ENCODE peak calls at places on chromosomes 11 and 22, in five cellular contexts. E is AG04450, R is IMR-90, I is neuronal stem cell, A is mammary epithelial cell. L is an unnamed sample.

GRCh38 chr22:27809700-27810365 is 8.3 kb upstream of the MN1 start:
- DNase-seq in E (no peak), R (no peak), I (no peak), A (no peak), L (no peak)

GRCh38 chr22:22237521-22237920 is 7.1 kb upstream of the VPREB1 start:
- DNase-seq in E (no peak), R (no peak), I (no peak), A (no peak), L (peak)

GRCh38 chr11:58004664-58005063 is 19.0 kb upstream of the OR9Q1 start:
- DNase-seq in E (no peak), R (no peak), I (no peak), A (no peak), L (no peak)

GRCh38 chr11:76770642-76771445 is 12.3 kb upstream of the TSKU start:
- DNase-seq in E (peak), R (peak), I (no peak), A (peak), L (no peak)

GRCh38 chr22:49969751-49970527 is 9.4 kb downstream of the PIM3 start:
- DNase-seq in E (no peak), R (no peak), I (no peak), A (no peak), L (no peak)

GRCh38 chr11:102244681-102245409 is 72.4 kb upstream of the BIRC3 start:
- DNase-seq in E (no peak), R (peak), I (no peak), A (peak), L (no peak)

GRCh38 chr11:17496406-17496805 is 19.8 kb upstream of the ABCC8 start:
- DNase-seq in E (no peak), R (no peak), I (no peak), A (no peak), L (no peak)

GRCh38 chr22:31295831-31296230 is 3.5 kb upstream of the PIK3IP1 start:
- DNase-seq in E (no peak), R (peak), I (no peak), A (peak), L (no peak)

GRCh38 chr11:132590986-132591385 is 941.3 kb downstream of the OPCML start:
- DNase-seq in E (no peak), R (no peak), I (no peak), A (no peak), L (no peak)

GRCh38 chr11:59801160-59801706 is 9.3 kb downstream of the MRPL16 start:
- DNase-seq in E (no peak), R (no peak), I (no peak), A (no peak), L (no peak)

GRCh38 chr11:34649597-34649996 is 28.7 kb downstream of the EHF start:
- DNase-seq in E (no peak), R (no peak), I (no peak), A (no peak), L (no peak)

GRCh38 chr11:72308226-72309073 is 64.5 kb upstream of the PHOX2A start:
- DNase-seq in E (peak), R (peak), I (no peak), A (peak), L (no peak)

GRCh38 chr11:7595016-7595869 is 78.1 kb downstream of the CYB5R2 start:
- DNase-seq in E (no peak), R (no peak), I (no peak), A (no peak), L (no peak)

GRCh38 chr22:46350111-46350510 is 14.6 kb downstream of the TRMU start:
- DNase-seq in E (no peak), R (no peak), I (no peak), A (no peak), L (no peak)

GRCh38 chr11:128690746-128691091 is 3.2 kb upstream of the FLI1 start:
- DNase-seq in E (no peak), R (no peak), I (no peak), A (no peak), L (no peak)

GRCh38 chr11:18705651-18706281 is 7.2 kb downstream of the TMEM86A start:
- DNase-seq in E (no peak), R (no peak), I (no peak), A (no peak), L (no peak)

GRCh38 chr11:44711113-44711512 is 15.6 kb upstream of the TSPAN18 start:
- DNase-seq in E (no peak), R (no peak), I (peak), A (no peak), L (no peak)

GRCh38 chr11:129418039-129418438 is 42.4 kb downstream of the BARX2 start:
- DNase-seq in E (no peak), R (no peak), I (no peak), A (peak), L (no peak)

GRCh38 chr22:29872145-29872893 is 10.7 kb upstream of the MTMR3 start:
- DNase-seq in E (no peak), R (no peak), I (no peak), A (no peak), L (no peak)

GRCh38 chr11:31214337-31214736 is 155.2 kb downstream of the DCDC1 start:
- DNase-seq in E (no peak), R (no peak), I (no peak), A (no peak), L (no peak)

GRCh38 chr11:117941163-117941707 is 12.0 kb upstream of the TMPRSS13 start:
- DNase-seq in E (no peak), R (no peak), I (no peak), A (peak), L (peak)

GRCh38 chr22:46346680-46347405 is 11.3 kb downstream of the TRMU start:
- DNase-seq in E (no peak), R (no peak), I (no peak), A (no peak), L (no peak)

GRCh38 chr22:22836635-22837034 is 51.0 kb upstream of the IGLL5 start:
- DNase-seq in E (no peak), R (no peak), I (no peak), A (peak), L (no peak)

GRCh38 chr11:112318193-112318592 is 57.5 kb upstream of the PLET1 start:
- DNase-seq in E (peak), R (peak), I (no peak), A (peak), L (no peak)

GRCh38 chr11:66762088-66762487 is 33.1 kb upstream of the SPTBN2 start:
- DNase-seq in E (no peak), R (no peak), I (no peak), A (no peak), L (no peak)

GRCh38 chr22:48960576-48960975 is 867.1 kb downstream of the BRD1 start:
- DNase-seq in E (no peak), R (no peak), I (no peak), A (no peak), L (no peak)

GRCh38 chr22:36613958-36614357 is 85.0 kb upstream of the EIF3D start:
- DNase-seq in E (no peak), R (peak), I (no peak), A (no peak), L (no peak)

GRCh38 chr22:41338614-41339212 is 37.4 kb downstream of the ZC3H7B start:
- DNase-seq in E (no peak), R (no peak), I (no peak), A (no peak), L (no peak)

GRCh38 chr11:125287467-125288232 is 123.1 kb downstream of the PKNOX2 start:
- DNase-seq in E (no peak), R (peak), I (no peak), A (no peak), L (no peak)

GRCh38 chr11:118691926-118692830 is 12.7 kb upstream of the TREH start:
- DNase-seq in E (no peak), R (peak), I (no peak), A (peak), L (no peak)

GRCh38 chr11:118634435-118635236 is 27.2 kb downstream of the PHLDB1 start:
- DNase-seq in E (no peak), R (peak), I (no peak), A (peak), L (no peak)

GRCh38 chr11:14380947-14381555 is 22.1 kb upstream of the RRAS2 start:
- DNase-seq in E (no peak), R (peak), I (peak), A (peak), L (no peak)

GRCh38 chr22:28014141-28015055 is 95.3 kb upstream of the PITPNB start:
- DNase-seq in E (no peak), R (no peak), I (peak), A (no peak), L (no peak)

GRCh38 chr11:8631395-8632110 is 37.5 kb upstream of the STK33 start:
- DNase-seq in E (peak), R (peak), I (no peak), A (peak), L (no peak)

GRCh38 chr11:86274503-86274902 is 27.5 kb upstream of the HIKESHI start:
- DNase-seq in E (no peak), R (no peak), I (no peak), A (no peak), L (no peak)
- H3K27ac ChIP-seq in E (no peak), R (no peak), I (no peak), A (no peak), L (no peak)

DNA sequence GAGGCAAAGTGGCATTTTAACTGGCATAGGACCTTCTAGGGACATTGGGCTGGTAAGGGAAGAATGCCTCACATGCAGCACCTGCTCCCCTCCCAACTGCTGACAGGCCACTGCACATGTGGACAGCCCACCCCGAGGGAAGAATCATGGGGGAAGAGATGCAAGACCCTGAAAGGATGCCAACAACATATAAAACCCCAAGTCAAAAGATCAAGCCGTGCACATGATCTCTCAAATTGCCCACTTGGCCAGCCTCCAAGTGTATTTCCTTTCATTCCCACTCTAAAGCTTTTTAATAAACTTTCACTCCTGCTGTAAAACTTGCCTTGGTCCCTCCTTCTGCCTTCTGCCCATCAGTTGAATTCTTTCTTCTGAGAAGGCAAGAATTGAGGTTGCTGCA is 947.8 kb upstream of the CCDC90B start:
- DNase-seq in E (no peak), R (no peak), I (no peak), A (no peak), L (no peak)
- H3K27ac ChIP-seq in E (no peak), R (no peak), I (no peak), A (no peak), L (no peak)

DNA sequence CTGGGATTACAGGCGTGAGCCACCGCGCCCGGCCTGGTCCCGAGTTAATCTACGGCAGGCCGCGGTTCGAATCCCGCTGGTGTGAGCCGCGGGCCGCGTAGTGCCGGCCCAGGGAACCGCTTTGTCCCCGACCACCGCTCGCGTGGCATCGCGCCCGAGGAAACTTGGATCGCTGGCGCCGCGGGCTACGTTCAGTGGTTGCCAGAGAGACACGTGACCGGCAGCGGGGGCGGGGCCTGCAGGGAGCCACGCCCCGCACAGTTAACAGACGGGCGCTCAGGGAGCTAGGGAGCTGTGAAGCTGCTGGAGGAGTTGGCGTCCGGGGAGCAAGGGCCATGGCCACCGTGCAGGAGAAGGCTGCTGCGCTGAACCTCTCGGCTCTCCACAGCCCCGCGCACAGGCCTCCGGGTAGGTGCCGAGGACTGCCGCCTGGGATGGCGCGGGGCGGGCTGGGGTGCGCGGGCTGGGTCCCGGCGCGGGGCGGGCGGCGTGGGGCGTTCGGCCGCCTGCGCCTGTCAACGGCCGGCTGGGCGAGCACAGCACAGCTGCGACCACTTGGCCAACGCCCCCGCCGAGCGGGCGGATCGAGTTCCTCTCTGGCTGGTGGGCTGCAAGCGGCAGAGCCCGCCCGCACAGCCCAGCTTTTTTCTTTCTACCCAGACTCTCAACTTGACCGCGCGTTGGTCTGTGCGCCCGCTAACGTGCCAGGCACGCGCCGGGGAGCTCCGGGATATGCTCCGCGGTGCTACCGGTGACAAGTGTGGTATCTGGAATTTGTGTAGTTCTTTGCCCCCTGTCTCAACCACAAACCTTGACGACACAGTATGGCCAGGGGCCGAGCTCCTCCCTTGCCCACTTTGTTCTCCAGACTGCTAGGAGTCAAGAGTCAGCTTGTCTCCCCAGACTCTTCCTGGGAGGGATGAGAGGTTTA is at the start of gene DEPDC7:
- DNase-seq in E (peak), R (peak), I (peak), A (peak), L (no peak)
- H3K27ac ChIP-seq in E (peak), R (peak), I (no peak), A (no peak), L (peak)

GRCh38 chr22:20206709-20207215 is 55.9 kb upstream of the CCDC188 start:
- DNase-seq in E (no peak), R (peak), I (no peak), A (peak), L (no peak)
- H3K27ac ChIP-seq in E (peak), R (peak), I (no peak), A (peak), L (peak)

L was measured in vagina.